ENCODE peak calls at places on chromosomes 5 and 9, in nine cellular contexts. W, A, T, C, U, E, V, X and Z are unnamed samples.
A peak's percentile ranks its signal among the peaks of the same experiment; 100 is the strongest.

GRCh38 chr5:138498381-138498780 is 33.1 kb downstream of the EGR1 start:
- DNase-seq in V (no peak), W (no peak), T (no peak), E (no peak), U (no peak), A (no peak), C (no peak), X (no peak), Z (no peak)

GRCh38 chr9:131625848-131626670 is 80.7 kb downstream of the PRRT1B start:
- DNase-seq in T (peak; percentile 19), A (no peak), E (no peak), C (no peak), X (no peak), U (no peak), W (no peak), V (no peak), Z (no peak)

GRCh38 chr5:176812269-176813259 is 2.2 kb downstream of the UNC5A start:
- DNase-seq in W (no peak), A (no peak), T (no peak), E (no peak), U (peak; percentile 80), X (peak; percentile 49), V (no peak), C (no peak), Z (no peak)

GRCh38 chr5:110996742-110997141 is 74.8 kb upstream of the TSLP start:
- DNase-seq in A (no peak), E (no peak), X (no peak), T (no peak), U (no peak), C (no peak), V (no peak), W (no peak), Z (no peak)

GRCh38 chr5:42808888-42809611 is 2.6 kb downstream of the SELENOP start:
- DNase-seq in X (no peak), A (no peak), T (no peak), W (no peak), E (no peak), C (no peak), V (no peak), U (no peak), Z (no peak)

GRCh38 chr9:83047839-83048775 is 14.8 kb downstream of the RASEF start:
- DNase-seq in U (no peak), X (no peak), E (no peak), T (peak; percentile 95), C (no peak), V (peak; percentile 60), W (peak; percentile 44), A (no peak), Z (peak; percentile 46)

GRCh38 chr9:35909274-35909673 is at the start of gene SPAAR:
- DNase-seq in E (no peak), T (no peak), A (no peak), U (no peak), C (no peak), X (no peak), W (no peak), V (peak; percentile 48), Z (no peak)

GRCh38 chr9:134438204-134438788 is 112.0 kb downstream of the RXRA start:
- DNase-seq in X (no peak), W (peak; percentile 68), T (no peak), V (no peak), U (no peak), C (no peak), E (peak; percentile 13), A (no peak), Z (peak; percentile 72)

GRCh38 chr5:173868096-173868879 is 19.9 kb upstream of the CPEB4 start:
- DNase-seq in U (no peak), A (no peak), T (peak; percentile 71), C (no peak), E (no peak), W (no peak), X (no peak), V (no peak), Z (no peak)

GRCh38 chr5:132662004-132662401 is 4.0 kb downstream of the IL13 start:
- DNase-seq in V (no peak), X (no peak), E (no peak), A (no peak), C (no peak), U (no peak), W (no peak), T (no peak), Z (no peak)

GRCh38 chr9:37036237-37037136 is 2.4 kb upstream of the PAX5 start:
- DNase-seq in C (no peak), W (no peak), V (no peak), T (peak; percentile 18), U (peak; percentile 58), X (no peak), A (no peak), E (peak; percentile 88), Z (peak; percentile 61)

GRCh38 chr5:123992641-123993040 is 480.7 kb downstream of the CSNK1G3 start:
- DNase-seq in X (no peak), U (no peak), C (no peak), T (peak; percentile 18), A (no peak), V (no peak), E (no peak), W (no peak), Z (no peak)

GRCh38 chr9:131608469-131609115 is 63.3 kb downstream of the PRRT1B start:
- DNase-seq in C (no peak), V (peak; percentile 86), E (no peak), T (peak; percentile 93), X (peak; percentile 98), W (peak; percentile 43), U (peak; percentile 89), A (peak; percentile 71), Z (peak; percentile 69)

GRCh38 chr5:170312666-170313065 is 15.1 kb upstream of the LCP2 start:
- DNase-seq in U (no peak), C (peak; percentile 45), X (no peak), T (peak; percentile 48), E (no peak), A (no peak), W (no peak), V (no peak), Z (no peak)

GRCh38 chr9:89462817-89463216 is 35.1 kb downstream of the SEMA4D start:
- DNase-seq in T (no peak), W (no peak), X (no peak), A (no peak), E (no peak), V (no peak), U (no peak), C (no peak), Z (no peak)

GRCh38 chr9:14216612-14217194 is 97.2 kb downstream of the NFIB start:
- DNase-seq in E (no peak), T (no peak), A (no peak), V (no peak), W (no peak), C (no peak), X (no peak), U (no peak), Z (no peak)

GRCh38 chr5:100186181-100186580 is 349.0 kb upstream of the FAM174A start:
- DNase-seq in A (no peak), U (no peak), W (no peak), V (no peak), T (no peak), X (no peak), E (no peak), C (no peak), Z (no peak)
- H3K27ac ChIP-seq in A (no peak overlapping the region), U (no peak overlapping the region), W (no peak overlapping the region), V (no peak overlapping the region), T (no peak overlapping the region), X (no peak overlapping the region), E (no peak overlapping the region), C (no peak overlapping the region), Z (no peak overlapping the region)

DNA sequence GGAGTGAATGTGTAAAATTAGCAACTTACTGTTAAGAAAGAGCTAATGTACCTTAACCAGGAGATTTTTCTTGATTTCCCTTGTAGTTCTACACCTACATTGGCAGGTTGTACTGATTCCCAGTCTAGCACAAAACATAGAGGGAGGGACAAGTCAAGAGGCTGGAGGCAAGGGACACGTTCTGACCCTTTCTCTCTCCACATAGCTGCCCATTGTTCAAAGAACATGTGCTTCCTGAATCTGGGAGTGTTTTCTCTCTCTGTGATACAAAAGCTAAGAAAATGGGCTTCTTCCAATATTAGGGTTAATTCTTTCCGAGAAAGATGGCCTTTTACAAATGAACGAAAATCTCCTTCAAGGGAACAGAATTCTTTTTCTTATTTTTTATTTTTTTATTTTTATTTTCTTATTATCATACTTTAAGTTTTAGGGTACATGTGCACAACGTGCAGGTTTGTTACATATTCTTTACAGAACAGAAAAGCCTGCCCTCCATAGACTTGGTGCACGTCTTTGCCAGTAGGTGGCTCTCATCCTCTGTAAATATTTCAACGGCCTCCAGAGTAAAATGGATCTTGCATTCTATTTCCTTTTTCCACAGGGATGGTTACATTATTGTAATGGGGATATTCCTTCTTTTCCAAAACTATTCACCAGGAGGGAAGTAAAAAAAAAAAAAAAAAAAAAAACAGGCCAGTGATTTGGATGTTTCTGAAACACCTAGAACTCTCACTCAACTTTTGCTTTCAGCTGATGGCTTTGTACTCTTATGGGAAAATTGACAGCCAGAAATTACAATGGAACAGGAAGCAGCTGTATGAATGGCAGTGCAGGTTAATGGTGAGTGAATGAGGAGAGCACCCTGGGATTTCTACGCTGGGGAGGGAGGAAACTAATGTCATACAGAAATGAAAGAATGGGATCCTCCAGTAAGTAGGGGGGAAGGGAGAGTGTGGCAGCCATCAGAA is 13.1 kb upstream of the IFNA5 start:
- DNase-seq in X (peak; percentile 39), A (no peak), V (peak; percentile 34), T (peak; percentile 38), U (peak; percentile 66), E (peak; percentile 54), W (no peak), C (no peak), Z (no peak)
- TF ChIP-seq CTCF in X (peak; percentile 92), A (peak; percentile 49), V (peak; percentile 77), T (peak; percentile 54), U (peak; percentile 71), E (peak; percentile 84), W (peak; percentile 67), C (peak; percentile 94), Z (peak; percentile 71)

DNA sequence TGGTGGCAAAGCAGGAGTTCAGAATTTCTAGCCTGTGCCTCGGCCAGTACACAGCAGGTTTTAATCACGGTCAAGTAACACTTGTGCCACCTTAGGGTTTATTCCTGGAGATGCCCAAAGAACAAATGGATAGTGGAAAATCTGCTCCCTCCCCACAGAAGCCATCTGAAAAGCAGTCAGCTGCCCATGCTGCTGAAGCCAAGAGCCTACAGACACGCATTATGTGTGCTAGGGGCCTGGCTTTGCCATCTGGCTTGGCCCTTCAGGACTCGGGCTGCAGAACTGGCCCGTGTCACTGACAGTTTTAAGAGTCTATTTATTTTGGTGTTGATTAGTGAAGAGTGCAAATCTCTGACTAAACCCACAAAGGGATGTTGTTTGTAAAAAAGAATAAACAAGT is 11.1 kb downstream of the ARSB start:
- DNase-seq in V (no peak), X (no peak), A (no peak), W (no peak), T (no peak), C (no peak), U (peak; percentile 31), E (no peak), Z (no peak)
- H3K27ac ChIP-seq in V (no peak overlapping the region), X (no peak overlapping the region), A (no peak overlapping the region), W (no peak overlapping the region), T (no peak overlapping the region), C (no peak overlapping the region), U (peak overlapping the region; percentile 15), E (no peak overlapping the region), Z (no peak overlapping the region)

DNA sequence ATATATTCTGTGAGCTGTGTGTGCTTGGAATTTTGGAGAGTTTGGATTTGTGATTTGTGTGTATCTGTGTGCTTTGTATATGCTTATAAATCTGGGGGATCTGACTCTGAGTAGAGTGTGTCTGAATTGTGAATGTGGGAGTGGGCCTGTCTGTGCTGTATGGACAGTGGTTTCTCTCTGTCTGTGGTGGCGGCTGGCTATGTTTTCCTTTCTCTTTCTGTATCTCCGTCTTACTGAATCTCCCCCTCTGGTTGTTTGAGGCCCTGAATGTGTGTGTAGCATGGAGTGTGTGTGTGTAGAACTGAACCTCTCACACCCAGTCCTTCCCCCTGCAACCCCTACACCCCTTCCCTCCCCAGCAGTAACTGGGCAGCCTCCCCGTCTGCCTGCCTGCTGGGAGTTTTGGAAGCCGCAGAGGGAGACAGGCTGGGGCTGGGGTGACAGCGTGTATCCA is 4.7 kb downstream of the CXXC5 start:
- DNase-seq in W (no peak), U (no peak), A (no peak), V (no peak), T (peak; percentile 53), E (peak; percentile 49), C (no peak), X (no peak), Z (no peak)
- TF ChIP-seq CTCF in W (no peak), U (no peak), A (no peak), V (no peak), T (no peak), E (no peak), C (no peak), X (no peak), Z (no peak)